ENCODE peak calls at places on chromosomes 16 and 17, in five cellular contexts. One of them, this sample, is unnamed. For H3K4me1, the result is how much of the 10 kb centered on the place peaks cover.

GRCh38 chr16:56643080-56643778 is 4.8 kb downstream of the MT1A start:
- DNase-seq in heart right ventricle: peak
- DNase-seq in mucosa of descending colon: peak
- DNase-seq in adipocyte: peak
- DNase-seq in effector memory CD4-positive, alpha-beta T cell: peak
- DNase-seq in this sample: peak

GRCh38 chr16:1053700-1054368 is 18.7 kb upstream of the SSTR5 start:
- DNase-seq in heart right ventricle: no peak
- DNase-seq in mucosa of descending colon: no peak
- DNase-seq in adipocyte: no peak
- DNase-seq in effector memory CD4-positive, alpha-beta T cell: no peak
- DNase-seq in this sample: no peak

GRCh38 chr17:77285594-77286390 is 145.0 kb downstream of the SEC14L1 start:
- DNase-seq in heart right ventricle: peak
- DNase-seq in mucosa of descending colon: peak
- DNase-seq in adipocyte: peak
- DNase-seq in effector memory CD4-positive, alpha-beta T cell: no peak
- DNase-seq in this sample: peak

GRCh38 chr17:44976198-44976597 is 8.1 kb upstream of the C1QL1 start:
- DNase-seq in heart right ventricle: no peak
- DNase-seq in mucosa of descending colon: no peak
- DNase-seq in adipocyte: no peak
- DNase-seq in effector memory CD4-positive, alpha-beta T cell: no peak
- DNase-seq in this sample: no peak

GRCh38 chr17:7834554-7834890 is 505 bp downstream of the KDM6B start:
- DNase-seq in heart right ventricle: peak
- DNase-seq in mucosa of descending colon: peak
- DNase-seq in adipocyte: peak
- DNase-seq in effector memory CD4-positive, alpha-beta T cell: peak
- DNase-seq in this sample: peak

GRCh38 chr17:7511108-7511507 is 26.9 kb downstream of the POLR2A start:
- DNase-seq in heart right ventricle: no peak
- DNase-seq in mucosa of descending colon: no peak
- DNase-seq in adipocyte: no peak
- DNase-seq in effector memory CD4-positive, alpha-beta T cell: no peak
- DNase-seq in this sample: no peak

GRCh38 chr17:28380572-28380907 is 9.0 kb downstream of the SARM1 start:
- DNase-seq in heart right ventricle: no peak
- DNase-seq in mucosa of descending colon: no peak
- DNase-seq in adipocyte: no peak
- DNase-seq in effector memory CD4-positive, alpha-beta T cell: no peak
- DNase-seq in this sample: no peak

GRCh38 chr16:63690961-63691360 is 1430.9 kb downstream of the CDH11 start:
- DNase-seq in heart right ventricle: no peak
- DNase-seq in mucosa of descending colon: no peak
- DNase-seq in adipocyte: no peak
- DNase-seq in effector memory CD4-positive, alpha-beta T cell: no peak
- DNase-seq in this sample: no peak

GRCh38 chr17:58270476-58271290 is 10.1 kb downstream of the MPO start:
- DNase-seq in heart right ventricle: no peak
- DNase-seq in mucosa of descending colon: no peak
- DNase-seq in adipocyte: no peak
- DNase-seq in effector memory CD4-positive, alpha-beta T cell: no peak
- DNase-seq in this sample: peak

GRCh38 chr16:68590201-68590994 is 51.3 kb downstream of the ZFP90 start:
- DNase-seq in heart right ventricle: peak
- DNase-seq in mucosa of descending colon: peak
- DNase-seq in adipocyte: peak
- DNase-seq in effector memory CD4-positive, alpha-beta T cell: peak
- DNase-seq in this sample: peak

GRCh38 chr17:1562178-1562643 is 381 bp downstream of the PITPNA start:
- DNase-seq in heart right ventricle: peak
- DNase-seq in mucosa of descending colon: no peak
- DNase-seq in adipocyte: no peak
- DNase-seq in effector memory CD4-positive, alpha-beta T cell: no peak
- DNase-seq in this sample: peak

GRCh38 chr17:17937958-17938357 is 34.2 kb downstream of the TOM1L2 start:
- DNase-seq in heart right ventricle: no peak
- DNase-seq in mucosa of descending colon: no peak
- DNase-seq in adipocyte: no peak
- DNase-seq in effector memory CD4-positive, alpha-beta T cell: no peak
- DNase-seq in this sample: no peak

GRCh38 chr16:28292731-28293588 is 635 bp downstream of the SBK1 start:
- DNase-seq in heart right ventricle: no peak
- DNase-seq in mucosa of descending colon: peak
- DNase-seq in adipocyte: no peak
- DNase-seq in effector memory CD4-positive, alpha-beta T cell: no peak
- DNase-seq in this sample: peak

GRCh38 chr16:75262800-75263127 is 11.3 kb upstream of the BCAR1 start:
- DNase-seq in heart right ventricle: no peak
- DNase-seq in mucosa of descending colon: no peak
- DNase-seq in adipocyte: no peak
- DNase-seq in effector memory CD4-positive, alpha-beta T cell: no peak
- DNase-seq in this sample: no peak
- H3K4me1 ChIP-seq in heart right ventricle: half or more
- H3K4me1 ChIP-seq in mucosa of descending colon: under half
- H3K4me1 ChIP-seq in adipocyte: half or more
- H3K4me1 ChIP-seq in effector memory CD4-positive, alpha-beta T cell: under half
- H3K4me1 ChIP-seq in this sample: half or more

DNA sequence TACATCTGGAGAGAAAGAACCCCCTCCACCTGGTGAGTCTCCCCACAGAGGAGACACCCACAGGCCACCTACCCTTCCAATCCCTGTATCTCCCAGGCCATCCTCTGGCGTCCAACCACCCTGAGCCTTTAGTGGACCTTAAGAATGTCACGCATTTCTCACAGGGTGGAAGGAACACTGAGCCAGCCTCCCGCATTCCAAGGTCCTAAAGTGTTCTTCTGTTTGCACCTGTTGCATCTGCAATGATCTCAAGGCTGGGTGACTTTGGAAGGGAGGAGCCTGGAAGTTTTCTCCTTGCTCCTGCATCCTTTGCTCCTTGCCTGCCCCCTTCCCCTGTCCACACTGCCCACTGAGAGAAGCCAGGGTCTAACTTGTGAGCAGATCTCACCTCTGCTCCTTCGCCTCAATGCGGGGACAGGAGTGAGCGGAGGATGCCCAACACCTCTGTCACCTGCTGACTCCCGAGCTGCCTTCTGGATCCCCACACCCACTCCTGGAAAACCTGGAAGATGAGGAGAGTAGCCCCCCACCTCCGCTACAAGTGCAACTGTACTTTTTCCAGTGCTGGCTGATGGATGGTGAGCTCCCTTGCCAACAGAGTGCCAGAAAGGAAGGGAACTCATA is 3.7 kb downstream of the CHST5 start:
- DNase-seq in heart right ventricle: no peak
- DNase-seq in mucosa of descending colon: no peak
- DNase-seq in adipocyte: no peak
- DNase-seq in effector memory CD4-positive, alpha-beta T cell: no peak
- DNase-seq in this sample: no peak
- H3K4me1 ChIP-seq in heart right ventricle: under half
- H3K4me1 ChIP-seq in mucosa of descending colon: under half
- H3K4me1 ChIP-seq in adipocyte: under half
- H3K4me1 ChIP-seq in effector memory CD4-positive, alpha-beta T cell: under half
- H3K4me1 ChIP-seq in this sample: under half

DNA sequence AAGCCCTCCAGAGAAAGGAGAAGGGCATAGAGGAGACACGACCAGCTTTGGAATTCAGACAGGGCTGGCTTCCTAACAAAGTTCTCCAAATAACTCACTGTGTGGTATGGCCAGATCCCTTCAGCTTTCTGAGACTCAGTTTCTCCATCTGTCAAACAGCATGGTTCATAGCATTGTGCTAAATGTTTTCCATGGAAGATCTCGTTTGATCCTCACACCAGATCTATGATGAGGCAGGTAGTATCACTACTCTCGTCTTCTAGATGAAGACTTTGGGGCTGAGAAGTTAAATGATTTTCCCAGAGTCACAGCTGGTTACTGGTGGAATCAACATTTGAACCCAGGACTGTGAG is 507.3 kb downstream of the HAPSTR1 start:
- DNase-seq in heart right ventricle: no peak
- DNase-seq in mucosa of descending colon: no peak
- DNase-seq in adipocyte: no peak
- DNase-seq in effector memory CD4-positive, alpha-beta T cell: no peak
- DNase-seq in this sample: no peak
- H3K4me1 ChIP-seq in heart right ventricle: under half
- H3K4me1 ChIP-seq in mucosa of descending colon: under half
- H3K4me1 ChIP-seq in adipocyte: under half
- H3K4me1 ChIP-seq in effector memory CD4-positive, alpha-beta T cell: under half
- H3K4me1 ChIP-seq in this sample: under half

GRCh38 chr16:85386467-85387170 is 226.5 kb upstream of the GSE1 start:
- DNase-seq in heart right ventricle: peak
- DNase-seq in mucosa of descending colon: no peak
- DNase-seq in adipocyte: no peak
- DNase-seq in effector memory CD4-positive, alpha-beta T cell: no peak
- DNase-seq in this sample: peak
- H3K4me1 ChIP-seq in heart right ventricle: under half
- H3K4me1 ChIP-seq in mucosa of descending colon: under half
- H3K4me1 ChIP-seq in adipocyte: half or more
- H3K4me1 ChIP-seq in effector memory CD4-positive, alpha-beta T cell: under half
- H3K4me1 ChIP-seq in this sample: under half

DNA sequence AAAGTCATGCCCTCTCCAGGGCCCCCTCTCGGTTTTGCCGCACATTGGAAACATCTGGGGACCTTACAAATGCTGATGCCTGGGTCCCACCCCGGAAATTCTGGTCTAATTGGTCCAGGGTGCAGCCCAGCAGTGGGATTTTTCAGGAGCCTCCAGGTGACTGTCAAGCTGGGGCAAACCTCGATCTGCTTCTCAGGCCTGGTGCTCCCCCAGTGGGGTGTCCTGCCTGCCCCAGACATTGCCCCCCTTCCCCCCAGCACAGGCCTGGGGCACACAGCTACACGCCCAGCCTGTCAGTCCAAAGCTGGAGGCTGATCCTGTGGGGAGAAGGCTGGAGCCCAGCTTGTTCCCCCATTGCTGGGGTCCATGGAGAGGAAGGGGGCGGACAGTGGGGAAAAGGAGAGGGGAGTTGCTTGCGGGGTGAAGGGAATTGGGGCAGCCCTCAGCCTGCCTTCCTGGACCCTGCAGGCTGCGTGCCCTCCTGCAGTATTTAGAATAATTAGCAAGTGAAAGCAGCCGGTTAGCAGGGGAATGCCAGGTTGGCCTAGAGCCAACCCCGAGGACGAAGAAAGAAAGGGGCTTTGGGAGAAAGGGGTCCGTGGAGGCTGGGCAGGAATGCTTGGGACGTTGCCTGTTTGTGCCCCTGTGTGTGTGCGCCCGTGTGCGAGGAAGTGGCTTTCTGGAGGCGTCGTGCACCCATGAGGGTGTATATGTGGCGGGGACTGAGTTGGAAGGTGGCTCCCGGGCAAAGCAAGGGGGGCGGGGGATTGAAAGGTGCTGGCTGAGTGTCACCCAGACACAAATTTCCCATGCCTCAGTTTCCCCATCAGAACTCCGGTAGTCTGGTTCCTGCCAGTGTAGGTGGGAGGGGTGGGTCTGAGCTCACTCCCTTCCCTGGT is 5.9 kb downstream of the FOXJ1 start:
- DNase-seq in heart right ventricle: no peak
- DNase-seq in mucosa of descending colon: no peak
- DNase-seq in adipocyte: no peak
- DNase-seq in effector memory CD4-positive, alpha-beta T cell: no peak
- DNase-seq in this sample: peak
- H3K4me1 ChIP-seq in heart right ventricle: under half
- H3K4me1 ChIP-seq in mucosa of descending colon: under half
- H3K4me1 ChIP-seq in adipocyte: under half
- H3K4me1 ChIP-seq in effector memory CD4-positive, alpha-beta T cell: under half
- H3K4me1 ChIP-seq in this sample: under half

GRCh38 chr17:78674156-78674555 is 97.0 kb upstream of the DNAH17 start:
- DNase-seq in heart right ventricle: no peak
- DNase-seq in mucosa of descending colon: no peak
- DNase-seq in adipocyte: no peak
- DNase-seq in effector memory CD4-positive, alpha-beta T cell: no peak
- DNase-seq in this sample: peak

GRCh38 chr17:78674595-78675315 is 97.6 kb upstream of the DNAH17 start:
- DNase-seq in heart right ventricle: no peak
- DNase-seq in mucosa of descending colon: no peak
- DNase-seq in adipocyte: no peak
- DNase-seq in effector memory CD4-positive, alpha-beta T cell: no peak
- DNase-seq in this sample: peak

GRCh38 chr17:78675316-78675616 is 98.1 kb upstream of the DNAH17 start:
- DNase-seq in heart right ventricle: no peak
- DNase-seq in mucosa of descending colon: no peak
- DNase-seq in adipocyte: no peak
- DNase-seq in effector memory CD4-positive, alpha-beta T cell: no peak
- DNase-seq in this sample: peak

GRCh38 chr17:78676415-78677302 is 99.5 kb upstream of the DNAH17 start:
- DNase-seq in heart right ventricle: no peak
- DNase-seq in mucosa of descending colon: no peak
- DNase-seq in adipocyte: no peak
- DNase-seq in effector memory CD4-positive, alpha-beta T cell: no peak
- DNase-seq in this sample: peak

DNA sequence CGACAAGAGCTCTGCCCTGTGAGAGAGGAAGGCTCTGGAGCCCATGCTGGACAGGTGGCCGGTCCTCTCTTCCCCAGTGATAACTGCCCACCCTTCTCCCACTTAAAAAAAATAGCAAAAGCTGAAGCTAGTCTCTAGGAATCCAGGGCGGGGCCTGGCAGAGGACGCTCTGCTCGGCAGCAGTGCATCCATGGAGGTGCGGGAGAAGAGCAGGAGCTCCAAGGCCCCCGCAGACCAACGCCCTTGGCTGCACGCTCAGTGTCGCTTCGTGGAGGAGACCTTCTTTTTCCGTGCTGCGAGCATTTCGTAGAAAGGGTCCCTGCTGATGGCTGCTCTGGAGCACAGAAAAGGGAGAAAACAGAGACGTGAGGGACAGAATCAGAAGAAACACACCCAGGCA is 98.6 kb upstream of the DNAH17 start:
- DNase-seq in heart right ventricle: no peak
- DNase-seq in mucosa of descending colon: no peak
- DNase-seq in adipocyte: no peak
- DNase-seq in effector memory CD4-positive, alpha-beta T cell: no peak
- DNase-seq in this sample: peak
- H3K4me1 ChIP-seq in heart right ventricle: under half
- H3K4me1 ChIP-seq in mucosa of descending colon: under half
- H3K4me1 ChIP-seq in adipocyte: under half
- H3K4me1 ChIP-seq in effector memory CD4-positive, alpha-beta T cell: under half
- H3K4me1 ChIP-seq in this sample: under half

GRCh38 chr17:79006001-79006400 is 3.6 kb downstream of the CANT1 start:
- DNase-seq in heart right ventricle: no peak
- DNase-seq in mucosa of descending colon: no peak
- DNase-seq in adipocyte: no peak
- DNase-seq in effector memory CD4-positive, alpha-beta T cell: no peak
- DNase-seq in this sample: no peak
- H3K4me1 ChIP-seq in heart right ventricle: under half
- H3K4me1 ChIP-seq in mucosa of descending colon: half or more
- H3K4me1 ChIP-seq in adipocyte: under half
- H3K4me1 ChIP-seq in effector memory CD4-positive, alpha-beta T cell: under half
- H3K4me1 ChIP-seq in this sample: under half

GRCh38 chr17:59425085-59425901 is 93.8 kb downstream of the YPEL2 start:
- DNase-seq in heart right ventricle: peak
- DNase-seq in mucosa of descending colon: no peak
- DNase-seq in adipocyte: peak
- DNase-seq in effector memory CD4-positive, alpha-beta T cell: no peak
- DNase-seq in this sample: no peak

GRCh38 chr17:59428896-59429460 is 97.5 kb downstream of the YPEL2 start:
- DNase-seq in heart right ventricle: no peak
- DNase-seq in mucosa of descending colon: no peak
- DNase-seq in adipocyte: no peak
- DNase-seq in effector memory CD4-positive, alpha-beta T cell: no peak
- DNase-seq in this sample: no peak

GRCh38 chr17:59426031-59426430 is 94.6 kb downstream of the YPEL2 start:
- DNase-seq in heart right ventricle: no peak
- DNase-seq in mucosa of descending colon: no peak
- DNase-seq in adipocyte: no peak
- DNase-seq in effector memory CD4-positive, alpha-beta T cell: no peak
- DNase-seq in this sample: no peak

GRCh38 chr17:59427996-59428395 is 96.5 kb downstream of the YPEL2 start:
- DNase-seq in heart right ventricle: no peak
- DNase-seq in mucosa of descending colon: no peak
- DNase-seq in adipocyte: peak
- DNase-seq in effector memory CD4-positive, alpha-beta T cell: no peak
- DNase-seq in this sample: no peak

GRCh38 chr17:59427425-59427921 is 96.0 kb downstream of the YPEL2 start:
- DNase-seq in heart right ventricle: no peak
- DNase-seq in mucosa of descending colon: no peak
- DNase-seq in adipocyte: peak
- DNase-seq in effector memory CD4-positive, alpha-beta T cell: no peak
- DNase-seq in this sample: no peak
- H3K4me1 ChIP-seq in heart right ventricle: half or more
- H3K4me1 ChIP-seq in mucosa of descending colon: under half
- H3K4me1 ChIP-seq in adipocyte: half or more
- H3K4me1 ChIP-seq in effector memory CD4-positive, alpha-beta T cell: under half
- H3K4me1 ChIP-seq in this sample: under half

This sample was measured in spleen.